ENCODE peak calls at places on chromosomes 12 and 14, in four cellular contexts. One of them, this sample, is unnamed.

GRCh38 chr12:88946377-88946997 is 366.2 kb upstream of the KITLG start:
- DNase-seq in thoracic aorta: no peak
- DNase-seq in heart left ventricle: peak
- DNase-seq in fibroblast of lung: peak
- DNase-seq in this sample: no peak

GRCh38 chr12:31236998-31237637 is 88.8 kb downstream of the SINHCAF start:
- DNase-seq in thoracic aorta: no peak
- DNase-seq in heart left ventricle: no peak
- DNase-seq in fibroblast of lung: no peak
- DNase-seq in this sample: peak

GRCh38 chr12:25106818-25107217 is 88.1 kb downstream of the DNAI7 start:
- DNase-seq in thoracic aorta: no peak
- DNase-seq in heart left ventricle: no peak
- DNase-seq in fibroblast of lung: peak
- DNase-seq in this sample: no peak

GRCh38 chr14:71103662-71104484 is 196.6 kb downstream of the PCNX1 start:
- DNase-seq in thoracic aorta: no peak
- DNase-seq in heart left ventricle: no peak
- DNase-seq in fibroblast of lung: peak
- DNase-seq in this sample: no peak

GRCh38 chr12:14854586-14855163 is 11.3 kb upstream of the ART4 start:
- DNase-seq in thoracic aorta: no peak
- DNase-seq in heart left ventricle: no peak
- DNase-seq in fibroblast of lung: peak
- DNase-seq in this sample: no peak

GRCh38 chr14:89237923-89238529 is 179.0 kb downstream of the FOXN3 start:
- DNase-seq in thoracic aorta: no peak
- DNase-seq in heart left ventricle: no peak
- DNase-seq in fibroblast of lung: peak
- DNase-seq in this sample: no peak

GRCh38 chr12:27807063-27807703 is 27.1 kb upstream of the MANSC4 start:
- DNase-seq in thoracic aorta: no peak
- DNase-seq in heart left ventricle: no peak
- DNase-seq in fibroblast of lung: no peak
- DNase-seq in this sample: no peak

GRCh38 chr12:1083888-1084262 is 92.9 kb downstream of the ERC1 start:
- DNase-seq in thoracic aorta: peak
- DNase-seq in heart left ventricle: no peak
- DNase-seq in fibroblast of lung: peak
- DNase-seq in this sample: no peak

GRCh38 chr14:69263364-69263763 is 3.4 kb downstream of the GALNT16 start:
- DNase-seq in thoracic aorta: peak
- DNase-seq in heart left ventricle: peak
- DNase-seq in fibroblast of lung: peak
- DNase-seq in this sample: peak

GRCh38 chr12:124497658-124498057 is 69.8 kb downstream of the NCOR2 start:
- DNase-seq in thoracic aorta: peak
- DNase-seq in heart left ventricle: peak
- DNase-seq in fibroblast of lung: peak
- DNase-seq in this sample: peak

GRCh38 chr14:32075636-32076277 is 1.3 kb upstream of the ARHGAP5 start:
- DNase-seq in thoracic aorta: no peak
- DNase-seq in heart left ventricle: no peak
- DNase-seq in fibroblast of lung: peak
- DNase-seq in this sample: peak

GRCh38 chr12:6356374-6356820 is 14.5 kb upstream of the TNFRSF1A start:
- DNase-seq in thoracic aorta: no peak
- DNase-seq in heart left ventricle: no peak
- DNase-seq in fibroblast of lung: no peak
- DNase-seq in this sample: no peak

GRCh38 chr12:131922772-131923171 is 6.3 kb upstream of the PUS1 start:
- DNase-seq in thoracic aorta: no peak
- DNase-seq in heart left ventricle: no peak
- DNase-seq in fibroblast of lung: no peak
- DNase-seq in this sample: no peak

GRCh38 chr14:100419856-100420255 is 96.7 kb downstream of the SLC25A47 start:
- DNase-seq in thoracic aorta: no peak
- DNase-seq in heart left ventricle: no peak
- DNase-seq in fibroblast of lung: no peak
- DNase-seq in this sample: no peak
- TF ChIP-seq CTCF in thoracic aorta: no peak
- TF ChIP-seq CTCF in heart left ventricle: no peak
- TF ChIP-seq CTCF in fibroblast of lung: no peak
- TF ChIP-seq CTCF in this sample: no peak

GRCh38 chr14:72547999-72548398 is 345.9 kb downstream of the DPF3 start:
- DNase-seq in thoracic aorta: no peak
- DNase-seq in heart left ventricle: no peak
- DNase-seq in fibroblast of lung: no peak
- DNase-seq in this sample: no peak
- TF ChIP-seq CTCF in thoracic aorta: no peak
- TF ChIP-seq CTCF in heart left ventricle: no peak
- TF ChIP-seq CTCF in fibroblast of lung: no peak
- TF ChIP-seq CTCF in this sample: no peak

DNA sequence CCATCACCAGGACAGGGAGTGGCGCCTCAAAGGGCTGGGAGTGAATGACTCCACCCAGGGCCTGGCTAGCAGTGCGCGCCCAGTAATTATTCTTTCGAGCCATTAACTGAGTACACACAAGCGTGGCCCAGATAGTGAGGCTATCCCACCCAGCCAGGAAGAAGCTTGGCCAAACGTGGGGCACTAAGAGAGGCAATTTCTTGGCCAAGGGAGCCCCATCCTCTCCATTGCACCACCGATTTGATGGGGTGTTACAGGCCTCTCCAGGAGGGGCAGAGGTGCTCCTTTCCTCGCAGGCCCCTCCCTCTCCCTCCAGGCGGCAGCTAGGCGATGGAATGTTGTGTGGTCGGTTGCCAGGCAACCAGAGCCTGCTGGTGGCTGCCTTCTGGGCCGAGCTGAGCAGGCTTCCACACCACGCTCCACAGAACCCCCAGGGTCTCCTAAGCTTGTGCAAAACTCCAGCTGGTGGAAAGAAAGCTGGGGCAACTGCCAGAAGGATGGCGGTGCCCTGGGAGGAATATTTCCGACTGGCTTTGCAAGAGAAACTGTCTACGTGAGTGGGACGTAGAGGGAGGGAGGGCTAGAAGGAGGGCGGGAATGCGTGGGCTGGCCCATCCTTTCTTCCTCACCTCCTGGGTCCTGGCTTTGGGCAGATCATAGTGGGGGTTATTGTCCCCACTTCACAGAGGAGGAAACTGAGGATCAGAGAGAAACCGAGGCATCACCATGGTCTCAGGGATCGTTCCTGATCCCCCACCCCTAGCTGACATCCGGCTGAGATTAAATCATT is at the start of gene CFAP73:
- DNase-seq in thoracic aorta: no peak
- DNase-seq in heart left ventricle: peak
- DNase-seq in fibroblast of lung: peak
- DNase-seq in this sample: peak
- TF ChIP-seq CTCF in thoracic aorta: no peak
- TF ChIP-seq CTCF in heart left ventricle: no peak
- TF ChIP-seq CTCF in fibroblast of lung: no peak
- TF ChIP-seq CTCF in this sample: no peak

DNA sequence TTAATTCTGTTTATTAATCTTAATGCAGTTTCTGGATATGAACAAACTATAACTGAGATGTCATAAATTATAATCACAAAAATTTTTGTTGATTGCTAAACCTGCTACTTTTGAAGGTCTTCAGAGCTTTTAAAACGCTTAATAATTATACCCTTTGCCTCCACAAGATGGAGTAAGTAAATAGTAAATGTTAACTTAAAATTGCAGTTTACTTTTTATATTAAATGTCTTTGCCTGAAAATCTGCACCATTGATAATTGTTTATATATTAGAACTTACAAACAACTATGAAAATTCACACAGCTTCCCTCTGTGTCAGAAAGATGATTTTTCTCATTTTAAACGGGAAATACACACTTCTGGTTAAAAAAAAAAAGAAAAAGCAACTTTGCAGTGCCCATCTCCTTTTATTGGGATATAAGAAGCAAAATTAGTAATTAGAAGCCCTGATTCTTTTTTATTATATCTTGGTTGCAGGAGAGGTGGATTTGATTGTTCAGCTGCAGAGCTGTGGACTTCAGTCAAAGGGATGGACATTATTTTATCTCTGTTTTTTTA is 35.6 kb downstream of the SCFD1 start:
- DNase-seq in thoracic aorta: no peak
- DNase-seq in heart left ventricle: no peak
- DNase-seq in fibroblast of lung: peak
- DNase-seq in this sample: no peak
- TF ChIP-seq CTCF in thoracic aorta: peak
- TF ChIP-seq CTCF in heart left ventricle: peak
- TF ChIP-seq CTCF in fibroblast of lung: no peak
- TF ChIP-seq CTCF in this sample: peak

GRCh38 chr14:101398011-101398410 is 163.3 kb upstream of the DIO3 start:
- DNase-seq in thoracic aorta: no peak
- DNase-seq in heart left ventricle: no peak
- DNase-seq in fibroblast of lung: no peak
- DNase-seq in this sample: no peak
- TF ChIP-seq CTCF in thoracic aorta: no peak
- TF ChIP-seq CTCF in heart left ventricle: no peak
- TF ChIP-seq CTCF in fibroblast of lung: no peak
- TF ChIP-seq CTCF in this sample: no peak

DNA sequence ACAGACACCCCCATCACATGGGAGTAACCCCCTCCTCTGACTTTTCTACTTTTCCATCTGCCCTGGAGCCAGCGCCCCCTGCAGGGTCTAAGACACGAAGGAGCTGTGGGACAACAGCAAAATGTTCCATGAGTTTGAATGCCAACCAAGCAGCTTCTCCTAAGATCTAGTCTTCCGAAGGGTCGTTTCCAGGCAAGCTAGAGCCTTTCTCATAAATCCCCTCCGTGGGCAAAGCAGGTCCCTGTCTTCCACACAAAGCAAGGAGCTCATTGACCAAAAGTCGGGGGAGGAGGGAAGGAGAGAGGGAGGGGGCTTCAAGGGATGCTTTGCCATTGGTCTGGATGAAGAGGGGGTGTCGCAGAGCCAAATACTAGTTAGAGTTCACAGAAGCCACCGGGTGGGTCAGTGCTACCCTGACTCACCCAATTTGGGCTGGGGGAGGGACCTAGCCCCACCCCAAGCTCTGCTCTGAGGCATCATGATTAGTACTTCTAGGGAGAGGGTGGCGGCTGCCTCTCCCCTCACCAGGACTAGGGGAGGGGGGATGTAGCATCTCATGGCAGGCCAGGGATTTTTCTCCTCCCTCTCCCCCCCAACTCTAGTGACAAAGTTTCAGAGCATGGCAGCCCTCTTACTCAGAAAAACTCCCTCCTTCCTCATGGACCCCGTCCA is 1.6 kb downstream of the MSI1 start:
- DNase-seq in thoracic aorta: no peak
- DNase-seq in heart left ventricle: no peak
- DNase-seq in fibroblast of lung: no peak
- DNase-seq in this sample: no peak
- TF ChIP-seq CTCF in thoracic aorta: no peak
- TF ChIP-seq CTCF in heart left ventricle: peak
- TF ChIP-seq CTCF in fibroblast of lung: peak
- TF ChIP-seq CTCF in this sample: no peak

GRCh38 chr12:108495054-108495453 is 20.0 kb upstream of the FICD start:
- DNase-seq in thoracic aorta: no peak
- DNase-seq in heart left ventricle: no peak
- DNase-seq in fibroblast of lung: peak
- DNase-seq in this sample: no peak
- TF ChIP-seq CTCF in thoracic aorta: peak
- TF ChIP-seq CTCF in heart left ventricle: peak
- TF ChIP-seq CTCF in fibroblast of lung: peak
- TF ChIP-seq CTCF in this sample: peak

This sample was measured in right atrium auricular region.